ENCODE peak calls at places on chromosomes 2 and 18, in ten cellular contexts. J is GM12865; Y is stimulated activated CD8-positive, alpha-beta memory T cell treated with anti-CD3 and anti-CD28 coated beads, Interleukin-15, amount 100 ng/mL, for 24 hours; W is WTC11; D is SK-N-SH; R is AG20443; M is germinal center; C is NCI-H1105; U is activated B cell treated with CpG ODN at 0.5 μM for 24 hours; V is mucosa of gallbladder. X is an unnamed sample.

GRCh38 chr2:48728827-48729226 is 26.7 kb downstream of the LHCGR start:
- DNase-seq in J (no peak), R (no peak), M (no peak), W (no peak), Y (no peak), C (peak; percentile 63), D (no peak), U (no peak), V (no peak), X (no peak)

GRCh38 chr2:45483997-45484396 is 127.1 kb downstream of the SRBD1 start:
- DNase-seq in R (peak; percentile 31), Y (no peak), J (no peak), D (peak; percentile 30), U (no peak), M (no peak), W (no peak), C (no peak), V (no peak), X (no peak)

GRCh38 chr2:101766871-101767739 is 69.6 kb downstream of the MAP4K4 start:
- DNase-seq in C (no peak), W (no peak), D (no peak), R (peak; percentile 81), M (no peak), U (no peak), J (no peak), Y (no peak), V (no peak), X (no peak)

GRCh38 chr2:96815326-96816126 is 542 bp upstream of the CNNM3 start:
- DNase-seq in R (peak; percentile 45), W (no peak), J (peak; percentile 24), D (peak; percentile 69), V (no peak), U (no peak), M (peak; percentile 46), Y (no peak), C (no peak), X (no peak)

GRCh38 chr2:61178603-61179545 is 16.9 kb downstream of the C2orf74 start:
- DNase-seq in Y (no peak), U (no peak), M (no peak), D (no peak), J (peak; percentile 64), V (no peak), R (no peak), W (no peak), C (no peak), X (no peak)

GRCh38 chr2:171087547-171087946 is 73.1 kb downstream of the TLK1 start:
- DNase-seq in Y (no peak), W (no peak), R (no peak), M (no peak), U (no peak), C (no peak), J (no peak), D (no peak), V (no peak), X (no peak)

GRCh38 chr2:168666339-168666738 is 136.1 kb upstream of the NOSTRIN start:
- DNase-seq in V (no peak), W (no peak), J (no peak), D (no peak), R (no peak), C (no peak), Y (no peak), U (no peak), M (no peak), X (no peak)

GRCh38 chr2:43278683-43279220 is 52.3 kb upstream of the ZFP36L2 start:
- DNase-seq in M (no peak), W (no peak), Y (no peak), V (no peak), R (no peak), J (no peak), D (peak; percentile 70), C (no peak), U (no peak), X (peak; percentile 45)

GRCh38 chr2:20618468-20618885 is 32.4 kb downstream of the HS1BP3 start:
- DNase-seq in U (no peak), M (no peak), V (no peak), C (no peak), Y (no peak), D (no peak), J (no peak), R (peak; percentile 39), W (no peak), X (peak; percentile 24)

GRCh38 chr18:55879331-55879730 is 291.3 kb upstream of the TCF4 start:
- DNase-seq in V (no peak), W (no peak), Y (no peak), J (no peak), M (no peak), D (no peak), U (no peak), R (peak; percentile 18), C (no peak), X (no peak)

GRCh38 chr2:47558116-47559078 is 155.4 kb downstream of the MSH2 start:
- DNase-seq in J (no peak), V (peak; percentile 22), W (no peak), U (no peak), D (no peak), M (no peak), R (peak; percentile 40), Y (no peak), C (no peak), X (no peak)

GRCh38 chr18:44545359-44545985 is 135.2 kb upstream of the SETBP1 start:
- DNase-seq in Y (no peak), R (no peak), W (no peak), M (no peak), J (no peak), C (no peak), V (no peak), U (no peak), D (no peak), X (no peak)

GRCh38 chr2:231605607-231606091 is 13.0 kb downstream of the TEX44 start:
- DNase-seq in W (no peak), J (no peak), M (no peak), R (no peak), V (no peak), C (no peak), U (no peak), D (peak; percentile 33), Y (no peak), X (peak; percentile 82)

GRCh38 chr2:29676886-29677453 is 244.4 kb downstream of the ALK start:
- DNase-seq in V (no peak), C (no peak), J (no peak), Y (no peak), R (no peak), W (no peak), U (no peak), M (no peak), D (no peak), X (no peak)

GRCh38 chr2:24385366-24385765 is 25.0 kb upstream of the ITSN2 start:
- DNase-seq in D (no peak), Y (no peak), C (no peak), M (no peak), J (no peak), R (no peak), W (no peak), V (no peak), U (no peak), X (no peak)

GRCh38 chr2:120805011-120805410 is 69.3 kb downstream of the GLI2 start:
- DNase-seq in C (no peak), V (no peak), Y (no peak), J (no peak), D (no peak), M (no peak), W (no peak), U (no peak), R (no peak), X (no peak)

GRCh38 chr2:128537646-128538045 is 219.0 kb upstream of the HS6ST1 start:
- DNase-seq in C (no peak), U (no peak), R (no peak), M (no peak), W (no peak), V (no peak), D (no peak), J (no peak), Y (no peak), X (no peak)

GRCh38 chr2:172813314-172813888 is 77.8 kb downstream of the RAPGEF4 start:
- DNase-seq in R (peak; percentile 32), J (no peak), D (peak; percentile 33), C (no peak), U (no peak), M (no peak), V (no peak), W (no peak), Y (no peak), X (no peak)

GRCh38 chr2:128807317-128807716 is 488.6 kb upstream of the HS6ST1 start:
- DNase-seq in D (no peak), Y (no peak), R (no peak), U (no peak), C (no peak), V (no peak), M (no peak), J (no peak), W (no peak), X (no peak)